ENCODE peak calls at places on chromosomes 7 and 10, in four cellular contexts. One of them, this sample, is unnamed.

GRCh38 chr7:93407239-93407638 is 167.3 kb downstream of the CALCR start:
- DNase-seq in HCT116: no peak
- DNase-seq in K562: no peak
- DNase-seq in HepG2: no peak
- DNase-seq in this sample: no peak

GRCh38 chr7:27180431-27181175 is 4.4 kb downstream of the HOXA11 start:
- DNase-seq in HCT116: no peak
- DNase-seq in K562: no peak
- DNase-seq in HepG2: no peak
- DNase-seq in this sample: no peak

GRCh38 chr7:17497549-17498193 is 199.2 kb downstream of the AHR start:
- DNase-seq in HCT116: no peak
- DNase-seq in K562: no peak
- DNase-seq in HepG2: no peak
- DNase-seq in this sample: no peak

GRCh38 chr10:818010-818409 is 113.5 kb downstream of the LARP4B start:
- DNase-seq in HCT116: no peak
- DNase-seq in K562: no peak
- DNase-seq in HepG2: no peak
- DNase-seq in this sample: no peak

GRCh38 chr10:128095023-128095752 is 31.0 kb downstream of the MKI67 start:
- DNase-seq in HCT116: peak
- DNase-seq in K562: peak
- DNase-seq in HepG2: no peak
- DNase-seq in this sample: no peak

GRCh38 chr10:89575037-89575436 is 39.6 kb upstream of the SLC16A12 start:
- DNase-seq in HCT116: no peak
- DNase-seq in K562: no peak
- DNase-seq in HepG2: no peak
- DNase-seq in this sample: no peak

GRCh38 chr10:71778071-71778470 is 4.8 kb upstream of the VSIR start:
- DNase-seq in HCT116: no peak
- DNase-seq in K562: no peak
- DNase-seq in HepG2: no peak
- DNase-seq in this sample: no peak

GRCh38 chr10:125124907-125125306 is 35.5 kb downstream of the CTBP2 start:
- DNase-seq in HCT116: no peak
- DNase-seq in K562: no peak
- DNase-seq in HepG2: no peak
- DNase-seq in this sample: no peak

GRCh38 chr7:20404371-20404770 is 73.7 kb downstream of the ITGB8 start:
- DNase-seq in HCT116: no peak
- DNase-seq in K562: no peak
- DNase-seq in HepG2: no peak
- DNase-seq in this sample: no peak

GRCh38 chr7:128755816-128756476 is 16.8 kb downstream of the CALU start:
- DNase-seq in HCT116: no peak
- DNase-seq in K562: no peak
- DNase-seq in HepG2: no peak
- DNase-seq in this sample: no peak

GRCh38 chr7:66627876-66628360 is 763 bp upstream of the KCTD7 start:
- DNase-seq in HCT116: no peak
- DNase-seq in K562: no peak
- DNase-seq in HepG2: peak
- DNase-seq in this sample: no peak

GRCh38 chr10:102542800-102543418 is 39.1 kb downstream of the SUFU start:
- DNase-seq in HCT116: no peak
- DNase-seq in K562: no peak
- DNase-seq in HepG2: no peak
- DNase-seq in this sample: no peak

GRCh38 chr7:50858528-50859245 is 76.0 kb upstream of the GRB10 start:
- DNase-seq in HCT116: no peak
- DNase-seq in K562: no peak
- DNase-seq in HepG2: no peak
- DNase-seq in this sample: no peak

GRCh38 chr10:104741127-104741526 is 100.0 kb downstream of the SORCS3 start:
- DNase-seq in HCT116: no peak
- DNase-seq in K562: no peak
- DNase-seq in HepG2: no peak
- DNase-seq in this sample: no peak

GRCh38 chr10:133249094-133249780 is 11.6 kb downstream of the VENTX start:
- DNase-seq in HCT116: no peak
- DNase-seq in K562: no peak
- DNase-seq in HepG2: no peak
- DNase-seq in this sample: no peak

GRCh38 chr10:77562742-77563141 is 74.9 kb downstream of the KCNMA1 start:
- DNase-seq in HCT116: no peak
- DNase-seq in K562: no peak
- DNase-seq in HepG2: no peak
- DNase-seq in this sample: no peak

GRCh38 chr7:16484453-16485158 is 19.1 kb upstream of the SOSTDC1 start:
- DNase-seq in HCT116: peak
- DNase-seq in K562: no peak
- DNase-seq in HepG2: peak
- DNase-seq in this sample: peak

GRCh38 chr7:9029671-9030070 is 596.3 kb downstream of the NXPH1 start:
- DNase-seq in HCT116: no peak
- DNase-seq in K562: no peak
- DNase-seq in HepG2: no peak
- DNase-seq in this sample: no peak

GRCh38 chr10:31071232-31071999 is 39.8 kb upstream of the ZNF438 start:
- DNase-seq in HCT116: no peak
- DNase-seq in K562: no peak
- DNase-seq in HepG2: no peak
- DNase-seq in this sample: no peak

GRCh38 chr10:12572281-12572680 is 222.9 kb downstream of the CAMK1D start:
- DNase-seq in HCT116: no peak
- DNase-seq in K562: no peak
- DNase-seq in HepG2: no peak
- DNase-seq in this sample: no peak

GRCh38 chr7:52472006-52472405 is 563.4 kb upstream of the POM121L12 start:
- DNase-seq in HCT116: no peak
- DNase-seq in K562: no peak
- DNase-seq in HepG2: no peak
- DNase-seq in this sample: no peak

GRCh38 chr10:132100556-132101349 is 35.0 kb downstream of the JAKMIP3 start:
- DNase-seq in HCT116: no peak
- DNase-seq in K562: no peak
- DNase-seq in HepG2: no peak
- DNase-seq in this sample: no peak

GRCh38 chr10:113616244-113617074 is 47.4 kb downstream of the NRAP start:
- DNase-seq in HCT116: peak
- DNase-seq in K562: peak
- DNase-seq in HepG2: peak
- DNase-seq in this sample: no peak

GRCh38 chr10:109403551-109403950 is 519.8 kb downstream of the XPNPEP1 start:
- DNase-seq in HCT116: no peak
- DNase-seq in K562: no peak
- DNase-seq in HepG2: no peak
- DNase-seq in this sample: no peak

GRCh38 chr10:86971146-86971991 is 3.1 kb downstream of the ADIRF start:
- DNase-seq in HCT116: peak
- DNase-seq in K562: no peak
- DNase-seq in HepG2: no peak
- DNase-seq in this sample: peak

GRCh38 chr10:86968994-86969355 is 693 bp downstream of the ADIRF start:
- DNase-seq in HCT116: no peak
- DNase-seq in K562: no peak
- DNase-seq in HepG2: no peak
- DNase-seq in this sample: no peak

GRCh38 chr10:86970887-86971145 is 2.5 kb downstream of the ADIRF start:
- DNase-seq in HCT116: no peak
- DNase-seq in K562: no peak
- DNase-seq in HepG2: no peak
- DNase-seq in this sample: no peak

GRCh38 chr10:86969421-86970041 is 1.2 kb downstream of the ADIRF start:
- DNase-seq in HCT116: no peak
- DNase-seq in K562: no peak
- DNase-seq in HepG2: no peak
- DNase-seq in this sample: no peak

GRCh38 chr10:86970152-86970886 is 2.0 kb downstream of the ADIRF start:
- DNase-seq in HCT116: peak
- DNase-seq in K562: no peak
- DNase-seq in HepG2: no peak
- DNase-seq in this sample: no peak
- TF ChIP-seq SIN3A in HCT116: no peak
- TF ChIP-seq SIN3A in K562: no peak
- TF ChIP-seq SIN3A in HepG2: no peak
- TF ChIP-seq SIN3A in this sample: no peak

DNA sequence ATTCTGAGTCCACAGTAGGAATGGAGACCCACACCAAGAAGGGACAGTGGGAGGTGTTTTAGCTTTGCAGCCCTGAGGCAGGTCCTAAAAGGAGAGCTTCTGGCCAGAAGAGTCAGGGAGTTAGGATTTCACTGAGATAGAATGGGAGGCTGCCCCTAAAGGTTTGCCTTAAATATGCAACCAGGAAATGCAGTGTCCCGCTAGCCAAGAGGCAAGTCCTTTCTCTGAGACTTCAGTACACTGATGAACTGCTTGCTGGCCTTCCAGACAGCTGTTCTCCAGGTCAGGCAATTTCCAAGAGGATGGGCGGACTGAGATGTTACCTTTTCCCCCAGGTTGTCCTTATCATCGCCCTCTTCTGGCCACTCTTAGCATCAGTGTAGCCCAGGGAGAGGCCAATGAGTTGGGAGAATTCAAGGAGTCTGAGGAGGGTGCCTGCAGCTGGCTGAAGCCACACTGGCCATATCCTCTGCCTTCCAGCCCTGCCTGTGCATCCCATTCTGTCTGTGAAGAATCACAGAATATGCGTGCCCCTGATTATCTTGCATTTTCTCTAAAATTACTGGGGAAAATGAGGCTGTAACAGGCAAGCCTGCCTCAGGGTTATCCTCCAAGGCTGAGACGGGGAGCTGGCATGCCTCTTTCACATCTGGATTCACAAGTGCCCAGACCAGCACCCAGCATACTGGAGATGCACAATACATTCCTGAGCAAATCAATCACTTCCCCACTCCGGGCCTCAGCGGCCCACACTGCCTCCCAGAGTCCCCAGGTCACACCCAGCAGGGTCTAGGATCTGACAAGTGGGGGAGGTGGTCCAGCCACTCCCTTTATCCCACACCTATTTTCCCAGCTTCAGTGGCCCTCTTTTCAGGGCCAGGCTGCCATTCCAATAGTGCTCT is 2.4 kb downstream of the TLL2 start:
- DNase-seq in HCT116: peak
- DNase-seq in K562: peak
- DNase-seq in HepG2: peak
- DNase-seq in this sample: peak
- TF ChIP-seq TCF7L2 in HCT116: no peak
- TF ChIP-seq TCF7L2 in K562: no peak
- TF ChIP-seq TCF7L2 in HepG2: no peak
- TF ChIP-seq TCF7L2 in this sample: no peak

DNA sequence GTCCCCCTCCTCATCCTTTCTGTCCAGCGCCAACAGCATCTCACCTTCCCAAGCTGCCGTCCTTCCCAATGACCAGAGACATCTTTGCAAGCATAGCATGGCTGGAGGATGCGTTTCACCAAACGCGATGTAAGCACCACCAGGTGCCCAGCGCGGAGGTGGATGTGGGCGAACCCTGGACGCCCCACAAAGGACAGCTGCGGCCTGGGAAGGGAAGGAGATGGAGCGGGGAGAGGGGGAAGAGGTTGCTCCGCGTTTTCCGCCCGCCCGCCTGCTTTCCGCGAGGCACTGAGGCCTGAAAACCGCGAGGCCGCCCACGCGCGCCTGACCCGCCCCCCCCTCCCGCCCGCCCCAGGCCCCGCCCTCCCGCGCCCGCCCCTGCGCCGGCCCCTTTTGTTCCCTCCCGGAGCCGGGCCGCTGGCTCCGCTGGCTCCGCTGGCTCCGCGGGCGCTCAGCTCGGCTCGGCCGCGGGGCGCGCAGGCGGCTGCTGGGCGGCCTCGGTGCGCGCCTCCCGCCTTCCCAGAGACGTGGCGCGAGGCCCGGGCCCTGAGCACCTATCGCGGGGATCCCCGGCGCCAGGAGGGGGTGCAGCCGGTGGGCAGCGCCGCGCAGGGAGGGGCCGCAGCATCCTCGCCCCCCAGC is at the start of gene CLIP2:
- DNase-seq in HCT116: peak
- DNase-seq in K562: peak
- DNase-seq in HepG2: peak
- DNase-seq in this sample: no peak
- H3K27ac ChIP-seq in HCT116: peak
- H3K27ac ChIP-seq in K562: peak
- H3K27ac ChIP-seq in HepG2: peak
- H3K27ac ChIP-seq in this sample: peak

DNA sequence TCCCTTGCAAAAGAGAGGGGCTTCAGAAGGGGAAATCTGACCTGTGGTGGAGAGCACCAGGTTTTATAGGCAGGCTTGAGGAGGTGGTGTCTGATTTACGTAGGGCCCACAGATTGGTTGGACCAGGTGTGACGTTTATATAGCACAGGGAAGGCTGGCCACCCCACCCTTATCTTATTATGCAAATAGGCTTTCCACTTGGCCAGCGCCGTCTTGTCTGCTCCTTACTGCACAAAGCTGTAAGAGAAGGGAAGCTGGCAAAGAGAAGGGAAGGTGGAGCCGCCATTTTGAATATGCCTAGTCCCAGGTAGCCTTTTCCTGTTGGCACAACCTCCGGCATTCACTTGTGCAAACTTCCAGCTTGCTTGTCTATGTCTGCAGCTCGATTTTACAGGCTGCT is 221.4 kb downstream of the GATA3 start:
- DNase-seq in HCT116: no peak
- DNase-seq in K562: no peak
- DNase-seq in HepG2: no peak
- DNase-seq in this sample: no peak
- TF ChIP-seq SIN3A in HCT116: no peak
- TF ChIP-seq SIN3A in K562: no peak
- TF ChIP-seq SIN3A in HepG2: no peak
- TF ChIP-seq SIN3A in this sample: no peak

GRCh38 chr7:140525741-140526140 is 46.4 kb upstream of the MKRN1 start:
- DNase-seq in HCT116: no peak
- DNase-seq in K562: no peak
- DNase-seq in HepG2: no peak
- DNase-seq in this sample: no peak
- TF ChIP-seq TCF7L2 in HCT116: no peak
- TF ChIP-seq TCF7L2 in K562: no peak
- TF ChIP-seq TCF7L2 in HepG2: no peak
- TF ChIP-seq TCF7L2 in this sample: no peak

GRCh38 chr10:93290661-93291354 is 191.3 kb downstream of the MYOF start:
- DNase-seq in HCT116: no peak
- DNase-seq in K562: no peak
- DNase-seq in HepG2: no peak
- DNase-seq in this sample: no peak

GRCh38 chr10:93288679-93289634 is 193.2 kb downstream of the MYOF start:
- DNase-seq in HCT116: peak
- DNase-seq in K562: peak
- DNase-seq in HepG2: peak
- DNase-seq in this sample: peak

DNA sequence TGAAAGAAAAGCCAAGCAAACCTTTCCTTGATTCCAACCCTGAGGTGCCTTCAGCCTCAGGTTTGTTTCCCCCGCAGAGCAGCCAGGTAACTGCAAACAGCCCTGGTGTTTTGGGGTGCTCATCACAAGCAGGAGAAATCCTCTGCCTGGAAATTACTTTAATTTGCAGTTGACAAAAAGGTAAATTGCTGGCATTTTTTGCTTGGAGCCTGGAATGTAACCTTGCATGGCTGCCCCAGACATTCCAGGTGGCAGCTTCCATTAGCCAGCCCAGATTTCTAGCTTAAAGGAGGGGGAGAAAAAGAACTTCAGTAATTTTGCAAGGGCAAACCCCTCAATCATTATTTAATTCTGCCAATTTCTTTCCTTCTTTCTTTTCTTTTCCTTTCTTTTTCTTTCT is 194.4 kb downstream of the MYOF start:
- DNase-seq in HCT116: no peak
- DNase-seq in K562: no peak
- DNase-seq in HepG2: no peak
- DNase-seq in this sample: no peak
- H3K27ac ChIP-seq in HCT116: no peak
- H3K27ac ChIP-seq in K562: no peak
- H3K27ac ChIP-seq in HepG2: no peak
- H3K27ac ChIP-seq in this sample: no peak